ENCODE peak calls at places on chromosomes 16 and 17, in four cellular contexts. Z is Karpas-422, P is HCT116, I is hepatocyte. V is an unnamed sample.

GRCh38 chr16:64408699-64409098 is 713.2 kb downstream of the CDH11 start:
- DNase-seq in P (no peak), Z (peak; percentile 91), I (no peak), V (no peak)

GRCh38 chr17:1580979-1581676 is 18.5 kb upstream of the PITPNA start:
- DNase-seq in Z (no peak), I (no peak), P (no peak), V (no peak)

GRCh38 chr17:48637323-48638260 is 11.4 kb upstream of the HOXB9 start:
- DNase-seq in I (no peak), Z (no peak), P (no peak), V (peak; percentile 97)

GRCh38 chr17:82551779-82552457 is 32.4 kb downstream of the FOXK2 start:
- DNase-seq in P (peak; percentile 67), Z (peak; percentile 92), I (peak; percentile 79), V (peak; percentile 84)

GRCh38 chr17:2964370-2964769 is 99.0 kb downstream of the OR1D5 start:
- DNase-seq in Z (no peak), I (no peak), P (no peak), V (no peak)

GRCh38 chr16:80932725-80933124 is 74.0 kb downstream of the CMC2 start:
- DNase-seq in Z (no peak), P (no peak), I (no peak), V (peak; percentile 84)

GRCh38 chr17:66610734-66611133 is 224.2 kb upstream of the CACNG5 start:
- DNase-seq in P (no peak), I (no peak), Z (no peak), V (no peak)

GRCh38 chr17:46917516-46917915 is 5.4 kb upstream of the GOSR2 start:
- DNase-seq in P (no peak), Z (no peak), I (no peak), V (no peak)

DNA sequence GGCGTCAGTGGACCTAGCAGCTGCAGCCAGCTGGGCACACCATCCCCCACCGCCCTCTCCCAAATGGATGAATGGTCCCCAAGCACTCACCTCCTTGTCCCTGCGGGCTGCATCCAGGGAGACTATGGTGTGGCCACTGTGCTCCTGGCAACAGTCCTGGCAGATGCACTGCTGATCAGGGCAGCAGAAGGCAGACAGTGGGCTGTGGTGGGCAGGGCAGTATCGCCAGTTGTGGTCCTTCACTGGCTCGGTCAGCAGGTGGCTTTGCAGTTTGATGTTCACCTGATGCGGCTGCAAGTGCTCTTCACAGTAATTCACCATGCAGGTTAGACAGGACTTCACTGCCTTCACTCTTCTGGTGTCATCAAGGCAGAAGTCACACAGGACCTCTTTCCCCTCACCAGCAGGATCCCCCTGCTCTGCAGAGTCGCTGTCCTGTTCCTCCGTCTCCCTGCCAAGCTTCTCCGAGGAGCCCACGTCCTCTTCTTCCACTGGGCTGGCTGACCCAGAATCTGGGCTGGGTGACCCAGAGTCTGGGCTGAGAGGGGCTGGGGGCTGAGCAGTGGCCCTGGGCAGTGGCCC is 31.6 kb upstream of the FBXW10B start:
- DNase-seq in P (no peak), Z (no peak), I (no peak), V (peak; percentile 34)
- H3K9me2 ChIP-seq in P (no peaks in the 10 kb centered on the region), Z (no peaks in the 10 kb centered on the region), I (no peaks in the 10 kb centered on the region), V (no peaks in the 10 kb centered on the region)

GRCh38 chr17:81437221-81437651 is 42.0 kb downstream of the BAHCC1 start:
- DNase-seq in Z (no peak), P (no peak), I (no peak), V (peak; percentile 48)
- H3K9me2 ChIP-seq in Z (no peaks in the 10 kb centered on the region), P (no peaks in the 10 kb centered on the region), I (no peaks in the 10 kb centered on the region), V (no peaks in the 10 kb centered on the region)

GRCh38 chr16:74499114-74499513 is 77.8 kb upstream of the CLEC18B start:
- DNase-seq in P (no peak), Z (no peak), I (no peak), V (no peak)
- H3K9me2 ChIP-seq in P (no peaks in the 10 kb centered on the region), Z (no peaks in the 10 kb centered on the region), I (no peaks in the 10 kb centered on the region), V (no peaks in the 10 kb centered on the region)

DNA sequence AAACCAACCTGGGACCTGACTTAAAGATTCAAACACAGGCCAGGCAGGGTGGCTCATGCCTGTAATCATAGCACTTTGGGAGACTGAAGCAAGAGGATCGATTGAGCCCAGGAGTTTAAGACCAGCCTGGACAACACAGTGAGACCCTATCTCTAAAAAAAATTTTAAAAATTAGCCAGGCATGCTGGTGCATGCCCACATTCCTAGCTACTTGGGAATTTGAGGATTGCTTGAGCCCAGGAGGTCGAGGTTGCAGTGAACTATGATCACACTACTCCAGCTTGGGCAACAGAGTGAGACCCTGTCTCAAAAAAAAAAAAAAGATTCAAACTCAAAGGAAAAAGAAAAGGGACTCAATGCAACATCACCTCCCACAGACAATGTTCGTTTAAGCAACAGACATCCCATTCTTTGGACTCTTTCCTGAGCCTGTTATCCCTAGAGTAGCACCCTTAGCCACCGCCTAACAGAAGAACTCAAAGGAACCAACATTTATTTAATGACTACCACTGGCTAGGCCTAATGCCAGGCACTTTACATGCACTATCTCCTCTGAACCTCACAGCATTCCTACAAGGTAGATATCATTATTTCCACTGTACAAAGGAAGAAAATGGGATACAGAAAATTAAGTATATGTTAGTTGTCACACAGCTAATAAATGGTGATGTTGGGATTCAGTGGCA is 12.7 kb downstream of the MYO18A start:
- DNase-seq in Z (no peak), I (no peak), P (no peak), V (no peak)
- H3K9me2 ChIP-seq in Z (no peaks in the 10 kb centered on the region), I (no peaks in the 10 kb centered on the region), P (no peaks in the 10 kb centered on the region), V (no peaks in the 10 kb centered on the region)

V was measured in GM23248.